ENCODE peak calls at places on chromosomes 5 and 9, in five cellular contexts. O is heart left ventricle; A is upper lobe of right lung; K is CD8-positive, alpha-beta memory T cell; G is neuronal stem cell. N is an unnamed sample.

GRCh38 chr5:180658774-180659564 is 9.6 kb upstream of the FLT4 start:
- DNase-seq in O (no peak), A (peak; percentile 47), K (no peak), G (no peak), N (no peak)

GRCh38 chr9:5563886-5564285 is 53.6 kb downstream of the PDCD1LG2 start:
- DNase-seq in O (no peak), A (no peak), K (no peak), G (no peak), N (no peak)

GRCh38 chr9:132615822-132616221 is 33.4 kb downstream of the BARHL1 start:
- DNase-seq in O (no peak), A (no peak), K (no peak), G (no peak), N (no peak)

GRCh38 chr5:23234153-23234729 is 273.2 kb upstream of the PRDM9 start:
- DNase-seq in O (no peak), A (no peak), K (no peak), G (no peak), N (no peak)

GRCh38 chr5:60267907-60268306 is 374.4 kb upstream of the PDE4D start:
- DNase-seq in O (no peak), A (no peak), K (no peak), G (no peak), N (no peak)

GRCh38 chr5:55853818-55854217 is 2.7 kb downstream of the IL31RA start:
- DNase-seq in O (no peak), A (no peak), K (no peak), G (no peak), N (no peak)

GRCh38 chr9:13967493-13967892 is 346.4 kb downstream of the NFIB start:
- DNase-seq in O (no peak), A (no peak), K (no peak), G (no peak), N (no peak)

GRCh38 chr9:13022756-13023155 is 247.9 kb downstream of the LURAP1L start:
- DNase-seq in O (no peak), A (no peak), K (no peak), G (no peak), N (no peak)

GRCh38 chr9:4167040-4167671 is 132.7 kb downstream of the GLIS3 start:
- DNase-seq in O (no peak), A (no peak), K (no peak), G (no peak), N (no peak)

GRCh38 chr9:68793605-68794343 is 88.7 kb downstream of the PIP5K1B start:
- DNase-seq in O (no peak), A (no peak), K (no peak), G (no peak), N (no peak)

GRCh38 chr5:125856949-125857348 is 566.3 kb upstream of the GRAMD2B start:
- DNase-seq in O (no peak), A (no peak), K (no peak), G (no peak), N (no peak)

GRCh38 chr5:118069452-118069851 is 918.9 kb downstream of the DTWD2 start:
- DNase-seq in O (no peak), A (no peak), K (no peak), G (no peak), N (no peak)

GRCh38 chr9:78236511-78236950 is 656 bp downstream of the CEP78 start:
- DNase-seq in O (no peak), A (no peak), K (no peak), G (no peak), N (no peak)

GRCh38 chr5:170632985-170633234 is 129.1 kb downstream of the KCNIP1 start:
- DNase-seq in O (peak; percentile 62), A (peak; percentile 76), K (no peak), G (peak; percentile 83), N (peak; percentile 55)

GRCh38 chr9:130450344-130451003 is 5.7 kb downstream of the ASS1 start:
- DNase-seq in O (no peak), A (no peak), K (no peak), G (no peak), N (peak; percentile 78)

GRCh38 chr9:69549310-69550202 is 122.6 kb downstream of the APBA1 start:
- DNase-seq in O (no peak), A (no peak), K (peak; percentile 30), G (no peak), N (no peak)

GRCh38 chr5:114297915-114298314 is 64.0 kb upstream of the KCNN2 start:
- DNase-seq in O (no peak), A (no peak), K (no peak), G (no peak), N (no peak)

GRCh38 chr5:59116231-59116900 is 533.5 kb downstream of the RAB3C start:
- DNase-seq in O (no peak), A (no peak), K (no peak), G (no peak), N (no peak)

GRCh38 chr9:131235480-131235851 is 40.8 kb downstream of the FAM78A start:
- DNase-seq in O (no peak), A (no peak), K (no peak), G (no peak), N (no peak)

GRCh38 chr5:142433526-142434321 is 108.9 kb upstream of the SPRY4 start:
- DNase-seq in O (no peak), A (no peak), K (no peak), G (no peak), N (no peak)

GRCh38 chr9:126591083-126591482 is 22.6 kb upstream of the LMX1B start:
- DNase-seq in O (no peak), A (no peak), K (no peak), G (no peak), N (no peak)

GRCh38 chr5:172173771-172174170 is 14.3 kb downstream of the STK10 start:
- DNase-seq in O (peak; percentile 54), A (no peak), K (peak; percentile 70), G (no peak), N (no peak)

GRCh38 chr9:114282926-114283325 is 40.0 kb upstream of the ORM1 start:
- DNase-seq in O (peak; percentile 9), A (peak; percentile 17), K (no peak), G (no peak), N (no peak)

GRCh38 chr9:97773723-97774122 is 76.6 kb upstream of the XPA start:
- DNase-seq in O (peak; percentile 39), A (no peak), K (no peak), G (no peak), N (no peak)

GRCh38 chr9:97772145-97772544 is 75.0 kb upstream of the XPA start:
- DNase-seq in O (no peak), A (no peak), K (no peak), G (peak; percentile 67), N (no peak)

GRCh38 chr9:97770808-97771372 is 73.8 kb upstream of the XPA start:
- DNase-seq in O (no peak), A (no peak), K (no peak), G (no peak), N (no peak)

GRCh38 chr9:97774657-97775056 is 77.5 kb upstream of the XPA start:
- DNase-seq in O (no peak), A (no peak), K (no peak), G (no peak), N (no peak)

DNA sequence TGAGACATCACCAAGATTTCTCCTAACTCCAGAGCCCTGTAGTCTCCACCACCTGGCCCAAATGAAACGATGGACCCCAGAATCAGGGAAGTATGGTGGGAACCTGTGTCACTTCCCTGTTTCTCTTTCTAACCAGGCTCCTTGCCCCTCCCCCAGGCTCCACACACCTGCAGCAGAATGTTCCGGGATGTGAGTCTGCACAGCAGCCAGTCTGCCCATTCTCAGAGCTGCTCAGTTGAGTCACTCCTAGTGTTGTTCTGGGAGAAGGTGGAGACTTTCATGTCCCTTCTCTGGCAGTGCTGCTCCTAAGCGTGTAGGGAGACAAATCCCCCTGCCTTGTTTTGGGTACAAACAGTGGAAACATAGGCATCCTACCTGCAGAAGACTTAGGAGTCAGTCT is 76.0 kb upstream of the XPA start:
- DNase-seq in O (no peak), A (no peak), K (no peak), G (no peak), N (no peak)
- H3K27ac ChIP-seq in O (no peak overlapping the region), A (no peak overlapping the region), K (no peak overlapping the region), G (no peak overlapping the region), N (no peak overlapping the region)

DNA sequence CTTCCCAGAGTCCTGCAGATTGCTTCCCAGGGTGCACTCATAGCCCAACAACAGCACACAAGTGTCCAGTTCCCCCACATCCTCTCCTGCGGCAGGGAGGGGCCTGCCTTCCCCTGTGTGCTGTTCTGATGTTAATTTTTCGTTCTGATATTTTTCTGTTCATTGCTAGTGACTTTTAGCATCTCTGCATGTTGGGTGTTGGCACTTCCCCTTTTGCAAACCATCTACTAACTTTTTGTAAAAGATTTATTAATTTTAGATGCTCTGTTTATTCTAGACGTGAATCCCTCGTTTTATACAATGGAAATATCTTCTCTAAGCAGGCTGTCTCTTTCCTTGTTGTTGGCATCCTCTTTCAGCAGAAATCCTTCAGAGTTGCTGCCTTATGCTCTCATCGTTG is 97.3 kb upstream of the DAP start:
- DNase-seq in O (no peak), A (no peak), K (no peak), G (no peak), N (no peak)
- H3K36me3 ChIP-seq in O (no peaks in the 10 kb centered on the region), A (no peaks in the 10 kb centered on the region), K (no peaks in the 10 kb centered on the region), G (no peaks in the 10 kb centered on the region), N (no peaks in the 10 kb centered on the region)

DNA sequence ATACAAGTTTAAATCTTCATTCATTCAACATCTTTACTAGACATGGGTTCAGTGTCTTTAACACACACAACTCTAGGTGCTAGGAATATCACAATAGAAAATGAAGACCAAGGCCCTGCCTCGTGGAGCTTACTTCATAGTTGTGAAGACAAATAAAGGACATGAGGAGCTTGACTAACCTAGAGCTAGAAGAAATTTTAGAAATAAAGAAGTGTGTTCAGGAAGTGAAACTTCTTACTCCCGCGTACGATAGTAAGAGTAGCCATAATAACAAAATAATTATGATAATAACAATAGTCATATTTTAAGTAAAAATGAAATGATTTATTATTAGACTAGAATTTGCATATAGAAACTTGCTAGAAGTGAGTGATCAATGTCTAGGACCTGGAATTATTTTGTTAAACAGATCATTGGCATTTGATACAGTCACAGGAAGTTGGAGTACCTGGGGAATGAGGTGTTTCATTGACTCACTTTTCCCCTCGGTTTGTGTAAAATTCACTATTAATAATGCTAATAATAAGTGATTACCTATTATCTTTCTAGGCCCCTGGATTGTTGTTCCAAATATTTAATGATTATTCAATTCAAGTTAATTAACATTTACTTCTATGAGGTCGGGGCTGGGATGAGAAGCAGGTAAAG is 331.3 kb downstream of the NSG2 start:
- DNase-seq in O (no peak), A (no peak), K (no peak), G (no peak), N (no peak)
- H3K4me3 ChIP-seq in O (no peak overlapping the region), A (no peak overlapping the region), K (no peak overlapping the region), G (no peak overlapping the region), N (no peak overlapping the region)

DNA sequence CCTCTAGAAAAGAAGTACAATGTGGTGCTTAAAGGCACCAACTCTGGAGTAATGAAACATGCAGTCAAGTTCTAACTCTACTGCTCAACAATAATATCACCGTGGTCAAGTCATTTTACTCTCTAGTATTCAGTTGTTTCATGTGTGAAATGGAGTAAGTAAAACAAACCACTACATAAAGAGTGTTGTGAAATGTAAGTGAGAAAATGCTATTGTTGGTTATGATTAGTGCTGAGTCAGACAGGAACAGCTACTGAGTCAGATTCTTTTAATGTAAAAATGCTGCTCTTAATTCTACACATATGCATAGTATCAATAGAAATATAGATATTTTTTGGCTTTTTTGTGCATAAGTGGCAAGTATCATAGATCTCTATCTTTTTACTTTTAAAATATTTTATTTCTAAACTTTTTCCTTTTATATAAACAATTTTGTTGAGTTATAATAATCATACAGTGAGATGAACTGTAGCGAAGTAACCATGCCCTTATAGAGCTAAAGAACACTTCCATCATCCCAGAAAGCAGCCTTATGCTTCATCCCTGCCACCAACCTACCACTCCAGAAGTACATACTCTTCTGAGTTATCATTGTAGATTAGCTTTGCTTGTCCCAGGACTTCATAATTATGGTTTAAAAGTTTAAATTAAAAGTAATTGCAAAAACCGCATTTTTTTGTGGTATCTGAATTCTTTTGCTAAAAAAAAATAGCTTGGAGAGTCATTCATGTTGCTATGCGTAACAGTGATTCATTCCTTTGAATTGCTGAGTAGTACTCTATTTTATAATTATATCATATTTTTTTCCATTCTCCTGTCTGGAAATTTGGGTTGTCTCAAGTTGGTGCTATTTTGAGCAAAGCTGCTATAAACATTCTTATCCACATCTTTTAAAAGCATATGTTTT is 548.2 kb upstream of the CLINT1 start:
- DNase-seq in O (no peak), A (no peak), K (no peak), G (no peak), N (no peak)
- H3K27ac ChIP-seq in O (no peak overlapping the region), A (no peak overlapping the region), K (no peak overlapping the region), G (no peak overlapping the region), N (no peak overlapping the region)